ENCODE peak calls at places on chromosomes 4 and X, in seven cellular contexts. One of them, this sample, is unnamed.
A peak's percentile ranks its signal among the peaks of the same experiment; 100 is the strongest.

GRCh38 chr4:26238426-26238781 is 82.4 kb upstream of the RBPJ start:
- DNase-seq in tibial artery: no peak
- DNase-seq in epithelial cell of esophagus: no peak
- DNase-seq in CD8-positive, alpha-beta T cell: no peak
- DNase-seq in fibroblast of lung: no peak
- DNase-seq in IMR-90: no peak
- DNase-seq in GM12865: no peak
- DNase-seq in this sample: no peak

GRCh38 chrX:133685806-133686205 is 270.5 kb upstream of the GPC4 start:
- DNase-seq in tibial artery: no peak
- DNase-seq in GM12865: no peak
- DNase-seq in fibroblast of lung: no peak
- DNase-seq in IMR-90: no peak
- DNase-seq in epithelial cell of esophagus: no peak
- DNase-seq in CD8-positive, alpha-beta T cell: no peak
- DNase-seq in this sample: no peak

GRCh38 chrX:113400193-113400704 is 559.6 kb upstream of the AMOT start:
- DNase-seq in GM12865: no peak
- DNase-seq in IMR-90: no peak
- DNase-seq in tibial artery: no peak
- DNase-seq in fibroblast of lung: no peak
- DNase-seq in epithelial cell of esophagus: peak; percentile 36
- DNase-seq in CD8-positive, alpha-beta T cell: no peak
- DNase-seq in this sample: no peak

GRCh38 chr4:88672987-88673386 is 24.6 kb downstream of the NAP1L5 start:
- DNase-seq in GM12865: peak; percentile 42
- DNase-seq in CD8-positive, alpha-beta T cell: no peak
- DNase-seq in IMR-90: peak; percentile 48
- DNase-seq in fibroblast of lung: peak; percentile 65
- DNase-seq in epithelial cell of esophagus: peak; percentile 34
- DNase-seq in tibial artery: no peak
- DNase-seq in this sample: no peak

GRCh38 chr4:19309365-19309764 is 942.3 kb upstream of the SLIT2 start:
- DNase-seq in epithelial cell of esophagus: peak; percentile 36
- DNase-seq in tibial artery: no peak
- DNase-seq in CD8-positive, alpha-beta T cell: no peak
- DNase-seq in fibroblast of lung: peak; percentile 78
- DNase-seq in GM12865: no peak
- DNase-seq in IMR-90: peak; percentile 74
- DNase-seq in this sample: no peak

GRCh38 chrX:136209016-136209738 is 42.0 kb downstream of the MAP7D3 start:
- DNase-seq in CD8-positive, alpha-beta T cell: no peak
- DNase-seq in tibial artery: peak; percentile 77
- DNase-seq in epithelial cell of esophagus: peak; percentile 30
- DNase-seq in GM12865: peak; percentile 17
- DNase-seq in IMR-90: peak; percentile 56
- DNase-seq in fibroblast of lung: peak; percentile 72
- DNase-seq in this sample: no peak

GRCh38 chrX:46444011-46444410 is 101.2 kb downstream of the ZNF674 start:
- DNase-seq in epithelial cell of esophagus: peak; percentile 66
- DNase-seq in CD8-positive, alpha-beta T cell: no peak
- DNase-seq in IMR-90: peak; percentile 89
- DNase-seq in GM12865: no peak
- DNase-seq in tibial artery: no peak
- DNase-seq in fibroblast of lung: peak; percentile 84
- DNase-seq in this sample: peak; percentile 57

GRCh38 chr4:130349745-130350144 is 1253.8 kb downstream of the C4orf33 start:
- DNase-seq in epithelial cell of esophagus: no peak
- DNase-seq in IMR-90: no peak
- DNase-seq in tibial artery: no peak
- DNase-seq in fibroblast of lung: no peak
- DNase-seq in CD8-positive, alpha-beta T cell: no peak
- DNase-seq in GM12865: no peak
- DNase-seq in this sample: no peak

DNA sequence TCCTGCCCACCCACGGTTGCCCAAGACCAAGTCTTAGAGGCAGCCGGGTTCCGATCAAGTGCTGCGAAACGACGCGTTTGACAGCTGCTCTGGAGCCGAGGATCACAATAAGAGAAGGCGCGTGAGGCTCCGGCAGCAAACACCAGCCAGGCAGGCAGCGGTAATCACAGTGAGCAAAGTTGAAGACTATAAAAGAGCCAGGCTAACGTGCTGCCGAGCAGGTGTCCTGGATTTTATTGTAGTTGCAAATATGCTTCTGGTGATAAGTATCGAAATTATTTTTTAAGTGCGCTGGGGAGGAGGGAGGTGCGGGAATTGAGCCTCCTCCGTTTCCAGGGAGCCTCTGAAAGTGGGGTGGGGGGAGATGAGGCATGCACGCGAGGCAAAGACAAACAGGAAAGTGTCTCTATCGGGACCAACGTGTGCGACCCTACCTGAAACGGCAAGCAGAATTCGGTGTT is 597 bp downstream of the GABRA2 start:
- DNase-seq in tibial artery: no peak
- DNase-seq in epithelial cell of esophagus: peak; percentile 1
- DNase-seq in fibroblast of lung: peak; percentile 20
- DNase-seq in GM12865: no peak
- DNase-seq in CD8-positive, alpha-beta T cell: no peak
- DNase-seq in IMR-90: no peak
- DNase-seq in this sample: no peak
- H3K4me3 ChIP-seq in tibial artery: peak overlapping the region; percentile 51
- H3K4me3 ChIP-seq in epithelial cell of esophagus: peak overlapping the region; percentile 18
- H3K4me3 ChIP-seq in fibroblast of lung: no peak overlapping the region
- H3K4me3 ChIP-seq in GM12865: no peak overlapping the region
- H3K4me3 ChIP-seq in CD8-positive, alpha-beta T cell: no peak overlapping the region
- H3K4me3 ChIP-seq in IMR-90: peak overlapping the region; percentile 45
- H3K4me3 ChIP-seq in this sample: no peak overlapping the region

GRCh38 chrX:128816919-128817318 is 706.4 kb downstream of the SMARCA1 start:
- DNase-seq in GM12865: no peak
- DNase-seq in epithelial cell of esophagus: no peak
- DNase-seq in CD8-positive, alpha-beta T cell: no peak
- DNase-seq in IMR-90: no peak
- DNase-seq in tibial artery: no peak
- DNase-seq in fibroblast of lung: no peak
- DNase-seq in this sample: no peak
- TF ChIP-seq CTCF in GM12865: peak; percentile 25
- TF ChIP-seq CTCF in epithelial cell of esophagus: no peak
- TF ChIP-seq CTCF in CD8-positive, alpha-beta T cell: no peak
- TF ChIP-seq CTCF in IMR-90: peak; percentile 2
- TF ChIP-seq CTCF in tibial artery: no peak
- TF ChIP-seq CTCF in fibroblast of lung: no peak
- TF ChIP-seq CTCF in this sample: no peak

DNA sequence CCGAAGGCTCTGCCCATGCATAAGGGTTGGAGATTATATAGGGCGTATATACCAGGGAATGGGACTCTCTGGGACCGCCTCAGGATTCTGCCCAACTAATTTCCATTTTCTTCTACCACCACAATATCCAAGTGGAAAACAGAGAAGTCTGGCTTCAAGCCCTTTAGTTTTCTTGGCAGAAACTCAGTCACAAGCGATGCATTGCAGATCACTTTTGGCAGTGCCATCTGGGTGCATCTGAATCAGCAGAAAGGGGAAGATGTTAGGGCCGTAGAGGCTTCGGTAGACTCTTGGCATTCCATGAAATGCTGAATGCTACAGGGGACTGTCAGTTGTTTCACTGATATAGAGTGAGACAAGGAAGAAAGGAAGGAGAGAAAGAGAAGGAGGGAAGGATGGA is 94.1 kb upstream of the FAM9B start:
- DNase-seq in IMR-90: no peak
- DNase-seq in CD8-positive, alpha-beta T cell: no peak
- DNase-seq in tibial artery: no peak
- DNase-seq in GM12865: no peak
- DNase-seq in epithelial cell of esophagus: no peak
- DNase-seq in fibroblast of lung: no peak
- DNase-seq in this sample: no peak
- H3K4me3 ChIP-seq in IMR-90: no peak overlapping the region
- H3K4me3 ChIP-seq in CD8-positive, alpha-beta T cell: no peak overlapping the region
- H3K4me3 ChIP-seq in tibial artery: no peak overlapping the region
- H3K4me3 ChIP-seq in GM12865: no peak overlapping the region
- H3K4me3 ChIP-seq in epithelial cell of esophagus: no peak overlapping the region
- H3K4me3 ChIP-seq in fibroblast of lung: no peak overlapping the region
- H3K4me3 ChIP-seq in this sample: no peak overlapping the region

DNA sequence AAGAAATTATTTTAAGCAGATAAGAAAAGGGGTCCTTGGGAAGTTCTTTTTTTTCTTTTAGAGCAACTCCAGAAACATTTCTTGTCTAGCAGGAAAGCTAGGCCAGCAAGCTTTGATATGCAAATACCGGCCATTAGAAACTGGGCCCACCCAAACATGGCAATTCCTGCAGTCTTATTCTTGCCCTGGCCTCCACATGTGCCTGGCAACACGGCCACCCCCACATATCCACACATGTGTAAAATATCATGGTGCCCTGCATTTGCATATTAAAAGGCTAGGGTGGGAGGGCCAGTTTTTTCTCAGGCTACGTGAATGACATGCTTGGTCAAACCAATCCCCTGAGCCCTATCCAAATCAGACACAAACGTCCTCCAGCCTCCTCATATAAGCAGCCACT is 171.7 kb upstream of the ZCCHC13 start:
- DNase-seq in GM12865: no peak
- DNase-seq in tibial artery: no peak
- DNase-seq in CD8-positive, alpha-beta T cell: no peak
- DNase-seq in IMR-90: no peak
- DNase-seq in fibroblast of lung: no peak
- DNase-seq in epithelial cell of esophagus: no peak
- DNase-seq in this sample: no peak
- TF ChIP-seq CTCF in GM12865: no peak
- TF ChIP-seq CTCF in tibial artery: no peak
- TF ChIP-seq CTCF in CD8-positive, alpha-beta T cell: no peak
- TF ChIP-seq CTCF in IMR-90: no peak
- TF ChIP-seq CTCF in fibroblast of lung: no peak
- TF ChIP-seq CTCF in epithelial cell of esophagus: no peak
- TF ChIP-seq CTCF in this sample: no peak

GRCh38 chrX:151825927-151826471 is 86.7 kb upstream of the MAGEA4 start:
- DNase-seq in epithelial cell of esophagus: peak; percentile 47
- DNase-seq in IMR-90: peak; percentile 1
- DNase-seq in tibial artery: peak; percentile 57
- DNase-seq in fibroblast of lung: peak; percentile 72
- DNase-seq in CD8-positive, alpha-beta T cell: no peak
- DNase-seq in GM12865: no peak
- DNase-seq in this sample: peak; percentile 74
- H3K4me3 ChIP-seq in epithelial cell of esophagus: no peak overlapping the region
- H3K4me3 ChIP-seq in IMR-90: no peak overlapping the region
- H3K4me3 ChIP-seq in tibial artery: no peak overlapping the region
- H3K4me3 ChIP-seq in fibroblast of lung: no peak overlapping the region
- H3K4me3 ChIP-seq in CD8-positive, alpha-beta T cell: no peak overlapping the region
- H3K4me3 ChIP-seq in GM12865: no peak overlapping the region
- H3K4me3 ChIP-seq in this sample: no peak overlapping the region

DNA sequence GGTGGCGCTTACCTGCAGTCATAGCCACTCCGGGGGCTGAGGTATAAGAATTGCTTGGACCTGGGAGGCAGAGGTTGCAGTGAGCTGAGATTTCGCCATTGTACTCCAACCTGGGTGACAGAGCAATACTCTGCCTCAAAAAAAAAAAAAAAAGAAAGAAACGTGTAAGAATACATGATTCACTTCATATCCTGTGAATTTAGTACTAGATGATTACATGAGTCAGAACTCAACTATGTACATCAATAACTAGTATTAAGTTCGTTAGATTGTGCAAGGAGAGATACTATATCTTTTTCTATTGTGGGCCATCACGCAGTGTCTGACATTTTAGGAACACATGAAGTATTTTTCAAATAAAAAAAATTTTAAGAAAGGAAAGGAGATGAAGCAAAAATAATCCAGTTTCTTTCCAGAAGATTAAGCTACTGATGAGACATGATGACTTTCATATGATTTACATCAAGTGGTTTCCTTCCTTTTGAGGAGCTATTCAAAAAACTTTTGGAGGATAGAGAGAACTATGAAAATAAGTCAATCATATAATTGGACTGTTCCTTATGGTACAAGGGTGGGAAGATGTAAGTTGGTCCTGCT is 64.7 kb upstream of the EXOC1L start:
- DNase-seq in epithelial cell of esophagus: peak; percentile 84
- DNase-seq in tibial artery: no peak
- DNase-seq in IMR-90: peak; percentile 58
- DNase-seq in CD8-positive, alpha-beta T cell: no peak
- DNase-seq in fibroblast of lung: peak; percentile 52
- DNase-seq in GM12865: no peak
- DNase-seq in this sample: peak; percentile 26
- TF ChIP-seq CTCF in epithelial cell of esophagus: no peak
- TF ChIP-seq CTCF in tibial artery: no peak
- TF ChIP-seq CTCF in IMR-90: no peak
- TF ChIP-seq CTCF in CD8-positive, alpha-beta T cell: no peak
- TF ChIP-seq CTCF in fibroblast of lung: no peak
- TF ChIP-seq CTCF in GM12865: no peak
- TF ChIP-seq CTCF in this sample: no peak

GRCh38 chr4:125526420-125526819 is 211.7 kb downstream of the FAT4 start:
- DNase-seq in IMR-90: no peak
- DNase-seq in tibial artery: no peak
- DNase-seq in GM12865: no peak
- DNase-seq in fibroblast of lung: no peak
- DNase-seq in CD8-positive, alpha-beta T cell: no peak
- DNase-seq in epithelial cell of esophagus: no peak
- DNase-seq in this sample: no peak
- H3K4me3 ChIP-seq in IMR-90: no peak overlapping the region
- H3K4me3 ChIP-seq in tibial artery: no peak overlapping the region
- H3K4me3 ChIP-seq in GM12865: no peak overlapping the region
- H3K4me3 ChIP-seq in fibroblast of lung: no peak overlapping the region
- H3K4me3 ChIP-seq in CD8-positive, alpha-beta T cell: no peak overlapping the region
- H3K4me3 ChIP-seq in epithelial cell of esophagus: no peak overlapping the region
- H3K4me3 ChIP-seq in this sample: no peak overlapping the region

GRCh38 chrX:138748480-138748879 is 37.0 kb upstream of the FGF13 start:
- DNase-seq in fibroblast of lung: peak; percentile 15
- DNase-seq in IMR-90: peak; percentile 6
- DNase-seq in epithelial cell of esophagus: peak; percentile 32
- DNase-seq in CD8-positive, alpha-beta T cell: no peak
- DNase-seq in tibial artery: no peak
- DNase-seq in GM12865: peak; percentile 11
- DNase-seq in this sample: no peak
- TF ChIP-seq CTCF in fibroblast of lung: no peak
- TF ChIP-seq CTCF in IMR-90: peak; percentile 48
- TF ChIP-seq CTCF in epithelial cell of esophagus: peak; percentile 46
- TF ChIP-seq CTCF in CD8-positive, alpha-beta T cell: no peak
- TF ChIP-seq CTCF in tibial artery: peak; percentile 39
- TF ChIP-seq CTCF in GM12865: peak; percentile 22
- TF ChIP-seq CTCF in this sample: no peak

This sample was measured in AG04449.